ENCODE peak calls at places on chromosomes 2 and 18, in four cellular contexts. L is K562, M is GM12878, D is A549. T is an unnamed sample.

GRCh38 chr2:230130668-230131364 is 62.1 kb upstream of the SLC16A14 start:
- DNase-seq in M (no peak), D (no peak), L (no peak), T (peak; percentile 64)

GRCh38 chr18:64330161-64330560 is 181.3 kb upstream of the LINC00305 start:
- DNase-seq in M (no peak), D (no peak), L (no peak), T (no peak)

GRCh38 chr2:128638311-128638710 is 319.6 kb upstream of the HS6ST1 start:
- DNase-seq in L (no peak), D (no peak), M (no peak), T (no peak)

GRCh38 chr2:95289251-95289650 is 7.9 kb upstream of the KCNIP3 start:
- DNase-seq in M (no peak), D (no peak), L (no peak), T (no peak)

GRCh38 chr18:12236141-12236540 is 18.0 kb upstream of the CIDEA start:
- DNase-seq in L (no peak), D (no peak), M (no peak), T (no peak)

GRCh38 chr2:119808516-119809147 is 48.9 kb downstream of the PTPN4 start:
- DNase-seq in L (no peak), M (no peak), D (no peak), T (no peak)

GRCh38 chr2:161972232-161972631 is 101.8 kb downstream of the DPP4 start:
- DNase-seq in M (no peak), D (no peak), L (no peak), T (no peak)

GRCh38 chr18:69996951-69997798 is 49.5 kb upstream of the CD226 start:
- DNase-seq in D (no peak), L (no peak), M (no peak), T (no peak)

GRCh38 chr2:17748745-17749144 is 4.9 kb downstream of the SMC6 start:
- DNase-seq in D (peak; percentile 78), M (no peak), L (no peak), T (no peak)

GRCh38 chr18:34971313-34971712 is 69.9 kb upstream of the MAPRE2 start:
- DNase-seq in L (no peak), M (no peak), D (no peak), T (peak; percentile 39)
- TF ChIP-seq ELK1 in L (no peak), M (no peak), D (no peak), T (no peak)

DNA sequence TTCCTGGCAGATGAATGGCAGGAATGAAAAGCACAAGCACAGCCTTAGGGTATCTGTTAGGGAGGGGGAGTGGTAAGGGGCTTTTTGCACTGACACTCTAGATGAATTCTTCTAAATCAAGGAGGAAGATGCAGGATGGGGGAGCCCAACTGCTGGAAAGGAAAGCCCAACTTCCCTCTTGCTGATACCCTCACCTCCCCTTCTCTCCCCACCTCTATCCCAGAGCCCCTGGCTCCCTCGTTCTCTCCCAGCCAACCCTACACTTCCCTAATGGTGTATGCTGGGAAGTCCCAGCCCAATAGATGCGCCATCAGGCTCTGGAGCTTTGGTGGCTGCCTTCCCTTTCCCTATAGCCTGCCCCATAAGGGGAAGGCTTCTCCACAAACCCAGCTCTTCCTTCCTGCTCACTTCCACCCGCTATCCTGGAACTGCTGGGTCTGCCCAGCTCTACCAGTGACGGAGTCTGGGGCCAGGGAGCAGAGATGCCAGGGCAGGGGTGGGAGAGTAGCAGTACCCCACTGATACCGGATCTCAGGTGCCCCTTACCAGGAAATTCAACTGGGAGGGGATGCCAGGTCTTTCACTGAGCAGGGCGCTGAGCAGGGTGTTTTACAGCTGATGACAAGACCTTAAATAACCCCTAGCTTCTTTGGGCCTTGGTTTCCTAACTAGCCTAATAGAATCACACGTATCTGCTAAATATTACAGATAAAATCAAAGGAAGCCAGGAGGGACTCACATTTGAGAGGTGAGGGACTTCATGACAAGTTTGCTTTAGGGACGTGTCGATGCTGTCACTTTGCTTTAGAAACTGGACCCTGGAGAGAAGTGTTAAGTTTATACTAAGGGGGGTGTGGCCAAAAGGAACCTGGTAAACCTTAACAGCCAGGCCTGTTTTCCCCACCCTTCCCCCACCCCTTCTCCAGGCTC is 82.6 kb downstream of the DNMT3A start:
- DNase-seq in L (no peak), M (no peak), D (no peak), T (no peak)
- TF ChIP-seq ELK1 in L (no peak), M (no peak), D (no peak), T (no peak)

DNA sequence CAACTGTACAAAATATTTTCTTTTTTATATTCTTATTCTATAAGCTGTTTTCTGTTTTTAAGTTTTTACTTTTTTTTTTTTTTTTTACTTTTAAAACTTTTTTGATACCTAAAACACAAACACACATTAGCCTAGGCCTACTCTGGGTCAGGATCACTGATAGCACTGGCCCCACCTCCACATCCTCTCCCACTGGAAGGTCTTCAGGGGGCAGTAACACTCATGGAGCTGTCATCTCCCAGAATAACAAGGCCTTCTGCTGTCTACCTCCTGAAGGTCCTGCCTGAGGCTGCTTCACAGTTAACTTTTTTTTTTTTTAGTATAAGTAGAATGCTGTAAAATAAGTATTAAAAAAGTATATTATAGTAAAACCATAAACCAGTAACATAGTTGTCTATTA is 415.1 kb downstream of the PTPRM start:
- DNase-seq in M (no peak), L (no peak), D (no peak), T (peak; percentile 40)
- TF ChIP-seq ELK1 in M (no peak), L (no peak), D (no peak), T (no peak)

GRCh38 chr2:106192752-106193490 is 1.2 kb downstream of the UXS1 start:
- DNase-seq in L (no peak), D (peak; percentile 41), M (peak; percentile 47), T (peak; percentile 87)
- TF ChIP-seq ELK1 in L (no peak), D (no peak), M (no peak), T (no peak)

GRCh38 chr18:58336605-58337004 is 292.3 kb downstream of the ALPK2 start:
- DNase-seq in M (no peak), D (no peak), L (no peak), T (peak; percentile 65)

GRCh38 chr18:58338961-58339722 is 289.7 kb downstream of the ALPK2 start:
- DNase-seq in L (no peak), M (no peak), D (no peak), T (peak; percentile 56)

GRCh38 chr18:58337688-58338087 is 291.2 kb downstream of the ALPK2 start:
- DNase-seq in M (no peak), D (no peak), L (no peak), T (no peak)

GRCh38 chr18:58337285-58337684 is 291.6 kb downstream of the ALPK2 start:
- DNase-seq in D (no peak), L (no peak), M (no peak), T (no peak)

DNA sequence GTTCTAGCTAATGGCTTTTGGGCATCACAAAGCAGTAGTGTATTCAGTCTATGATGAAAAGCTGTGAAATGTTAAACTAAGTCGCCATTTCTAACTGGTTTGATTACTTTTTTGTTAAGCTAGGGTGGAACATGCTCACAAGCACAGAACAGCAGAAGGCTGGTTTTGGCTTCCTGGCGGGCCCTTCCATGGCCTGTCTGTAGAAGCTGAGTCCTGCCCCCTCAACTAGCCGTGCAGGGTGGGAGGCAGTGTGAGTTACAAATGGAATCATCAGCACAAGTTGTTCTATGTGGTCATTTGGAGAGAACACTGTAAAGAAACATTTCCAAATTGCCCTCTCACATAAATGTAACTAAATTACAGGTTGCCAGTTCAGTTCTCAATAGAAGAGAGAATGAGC is 290.8 kb downstream of the ALPK2 start:
- DNase-seq in M (no peak), L (no peak), D (no peak), T (no peak)
- TF ChIP-seq ELK1 in M (no peak), L (no peak), D (no peak), T (no peak)

GRCh38 chr2:145022671-145023330 is 502.9 kb upstream of the ZEB2 start:
- DNase-seq in M (no peak), L (no peak), D (peak; percentile 32), T (peak; percentile 89)
- TF ChIP-seq ELK1 in M (no peak), L (no peak), D (no peak), T (no peak)

GRCh38 chr18:62989195-62989594 is 273.9 kb downstream of the PHLPP1 start:
- DNase-seq in L (no peak), D (no peak), M (no peak), T (no peak)
- TF ChIP-seq ELK1 in L (no peak), D (no peak), M (no peak), T (no peak)

GRCh38 chr2:192473331-192473730 is 278.6 kb upstream of the TMEFF2 start:
- DNase-seq in M (no peak), D (no peak), L (no peak), T (no peak)
- TF ChIP-seq ELK1 in M (no peak), D (no peak), L (no peak), T (no peak)

DNA sequence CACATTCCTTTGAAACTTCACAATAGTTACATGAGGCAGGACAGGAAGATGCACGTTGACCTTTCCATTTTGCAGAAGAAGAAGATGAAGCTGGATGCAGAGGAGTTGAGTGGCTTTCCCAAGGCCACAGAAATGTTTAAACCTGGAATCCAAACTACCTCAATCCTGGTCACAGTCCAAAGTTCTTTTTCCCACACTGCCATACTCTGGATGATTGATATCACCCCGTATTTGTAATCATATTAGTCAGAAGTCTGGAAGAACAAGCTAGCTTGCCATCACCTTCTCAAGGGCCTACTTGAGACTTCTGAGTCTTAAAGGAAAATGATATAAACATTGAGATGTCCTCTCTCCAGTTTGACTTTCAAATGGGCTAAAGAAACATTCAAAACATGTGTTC is 190.1 kb downstream of the LNPK start:
- DNase-seq in M (no peak), L (no peak), D (no peak), T (no peak)
- TF ChIP-seq ELK1 in M (no peak), L (no peak), D (no peak), T (no peak)

DNA sequence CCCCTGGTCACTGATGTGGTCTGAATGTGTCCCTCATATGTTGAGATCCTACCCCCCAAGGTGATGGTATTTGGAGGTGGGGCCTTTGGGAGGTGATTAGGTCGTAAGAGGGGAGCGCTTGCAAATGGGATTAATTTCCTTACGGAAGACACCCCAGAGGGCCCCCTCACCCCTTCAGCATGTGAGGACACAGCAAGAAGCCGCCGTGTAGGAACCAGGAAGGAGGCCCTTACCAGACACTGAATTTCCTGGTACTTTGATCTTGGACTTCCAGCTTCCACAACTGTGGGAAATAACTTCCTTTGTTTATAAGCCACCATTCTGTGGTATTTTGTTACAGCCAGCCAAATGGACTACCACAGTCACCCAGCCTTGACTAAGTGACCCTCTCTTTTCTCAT is 35.9 kb downstream of the NCK2 start:
- DNase-seq in D (no peak), M (no peak), L (no peak), T (no peak)
- TF ChIP-seq ELK1 in D (no peak), M (no peak), L (no peak), T (no peak)